ENCODE peak calls at places on chromosomes 2 and 18, in five cellular contexts. L is brain microvascular endothelial cell, W is pancreas, Y is breast epithelium, K is stomach. H is an unnamed sample. For H3K36me3, the result is how much of the 10 kb centered on the place peaks cover.

GRCh38 chr18:11387880-11388279 is 221.5 kb upstream of the SLC35G4 start:
- DNase-seq in L (peak), W (peak), Y (no peak), K (peak), H (no peak)

GRCh38 chr18:74796928-74797576 is 199.4 kb downstream of the ZNF407 start:
- DNase-seq in L (no peak), W (no peak), Y (no peak), K (no peak), H (no peak)

GRCh38 chr2:130251520-130251864 is 53.3 kb upstream of the TUBA3E start:
- DNase-seq in L (no peak), W (no peak), Y (no peak), K (no peak), H (no peak)

GRCh38 chr2:189783451-189783926 is 650 bp downstream of the ORMDL1 start:
- DNase-seq in L (no peak), W (no peak), Y (no peak), K (no peak), H (no peak)

GRCh38 chr2:10009271-10009810 is 34.0 kb upstream of the KLF11 start:
- DNase-seq in L (no peak), W (no peak), Y (peak), K (peak), H (no peak)

GRCh38 chr2:41400057-41400665 is 647.7 kb upstream of the PKDCC start:
- DNase-seq in L (peak), W (no peak), Y (no peak), K (no peak), H (no peak)

GRCh38 chr2:202098336-202098735 is 25.3 kb downstream of the KIAA2012 start:
- DNase-seq in L (no peak), W (no peak), Y (no peak), K (no peak), H (no peak)

GRCh38 chr18:21242141-21243040 is at the start of gene GREB1L:
- DNase-seq in L (no peak), W (peak), Y (no peak), K (peak), H (no peak)

GRCh38 chr2:165576409-165576808 is 106.9 kb downstream of the CSRNP3 start:
- DNase-seq in L (no peak), W (no peak), Y (no peak), K (no peak), H (no peak)

GRCh38 chr2:209463835-209464234 is 40.0 kb downstream of the MAP2 start:
- DNase-seq in L (no peak), W (no peak), Y (no peak), K (no peak), H (no peak)

GRCh38 chr18:62773691-62774090 is 58.4 kb downstream of the PHLPP1 start:
- DNase-seq in L (no peak), W (no peak), Y (no peak), K (no peak), H (no peak)

DNA sequence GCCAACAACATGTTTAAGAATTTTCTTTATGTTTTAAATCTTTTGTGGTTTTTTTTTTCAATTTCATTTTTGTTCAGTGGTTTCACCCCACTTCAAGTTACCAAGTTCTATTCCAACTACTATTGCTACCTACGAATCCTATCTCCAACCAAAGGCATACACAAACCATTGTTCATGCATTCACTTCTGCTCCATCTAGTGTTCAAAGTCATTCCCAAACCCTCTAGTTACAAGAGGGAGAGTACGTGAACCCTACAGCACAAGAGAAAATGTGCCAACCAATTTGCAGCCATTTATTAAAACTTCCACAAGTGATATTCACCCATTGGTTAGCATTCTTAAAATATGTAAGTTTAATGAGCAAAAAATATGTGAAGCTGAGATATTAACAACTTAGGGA is 295.1 kb upstream of the KYNU start:
- DNase-seq in L (no peak), W (no peak), Y (no peak), K (no peak), H (no peak)
- TF ChIP-seq CTCF in L (peak), W (no peak), Y (no peak), K (no peak), H (no peak)

GRCh38 chr2:149613712-149614111 is 26.1 kb upstream of the MMADHC start:
- DNase-seq in L (no peak), W (no peak), Y (no peak), K (no peak), H (no peak)
- H3K36me3 ChIP-seq in L (under half), W (under half), Y (under half), K (under half), H (under half)

GRCh38 chr2:112680666-112681101 is 34.9 kb downstream of the SLC20A1 start:
- DNase-seq in L (no peak), W (no peak), Y (no peak), K (no peak), H (no peak)
- H3K4me3 ChIP-seq in L (no peak), W (no peak), Y (peak), K (no peak), H (no peak)

GRCh38 chr18:75857558-75857957 is 430.1 kb upstream of the SMIM21 start:
- DNase-seq in L (no peak), W (no peak), Y (no peak), K (no peak), H (no peak)

GRCh38 chr18:75854808-75855207 is 427.3 kb upstream of the SMIM21 start:
- DNase-seq in L (no peak), W (no peak), Y (no peak), K (no peak), H (no peak)

GRCh38 chr18:75859533-75859932 is 432.0 kb upstream of the SMIM21 start:
- DNase-seq in L (no peak), W (no peak), Y (no peak), K (no peak), H (no peak)

GRCh38 chr18:75858754-75859153 is 431.3 kb upstream of the SMIM21 start:
- DNase-seq in L (no peak), W (no peak), Y (no peak), K (no peak), H (no peak)

GRCh38 chr18:75854174-75854573 is 426.7 kb upstream of the SMIM21 start:
- DNase-seq in L (no peak), W (no peak), Y (no peak), K (no peak), H (no peak)
- TF ChIP-seq CTCF in L (peak), W (no peak), Y (no peak), K (no peak), H (no peak)

GRCh38 chr2:47801118-47801517 is 18.2 kb downstream of the MSH6 start:
- DNase-seq in L (no peak), W (no peak), Y (no peak), K (no peak), H (no peak)
- H3K36me3 ChIP-seq in L (half or more), W (under half), Y (under half), K (half or more), H (half or more)

DNA sequence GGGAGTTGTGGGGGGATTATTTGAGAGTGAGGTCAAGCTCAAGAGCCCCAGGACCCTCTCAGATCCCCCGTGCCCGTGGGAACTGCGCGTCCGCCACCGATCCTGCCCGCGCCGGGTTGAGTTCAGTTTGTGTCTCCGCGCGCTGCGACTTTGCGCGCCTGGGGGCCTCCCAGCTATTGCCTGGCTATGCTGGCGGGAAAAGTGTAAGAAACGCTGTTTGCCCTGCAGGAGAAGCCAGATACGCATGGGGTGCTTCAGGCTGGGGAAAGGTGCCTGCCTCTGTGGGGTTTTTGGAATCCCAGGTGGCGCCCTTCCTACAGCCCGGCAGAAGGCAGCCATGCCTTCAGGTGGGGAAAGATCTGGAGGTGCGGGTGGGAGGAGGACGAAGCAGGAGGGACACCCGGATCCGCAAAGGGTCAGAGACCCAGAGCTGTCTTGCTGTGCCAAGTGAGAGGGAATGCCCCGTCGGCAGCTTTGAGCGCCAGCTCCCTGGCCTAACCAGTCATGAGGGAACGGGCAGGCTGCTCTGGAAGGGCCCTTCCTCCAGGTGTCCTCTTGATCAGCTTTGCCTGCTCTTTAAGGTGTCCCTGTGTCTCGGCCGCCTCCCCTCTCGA is 22.5 kb downstream of the TEX44 start:
- DNase-seq in L (no peak), W (no peak), Y (no peak), K (no peak), H (no peak)
- H3K4me3 ChIP-seq in L (peak), W (peak), Y (peak), K (peak), H (peak)

H was measured in ascending aorta.